ENCODE peak calls at places on chromosomes 4 and X, in five cellular contexts. O is brain microvascular endothelial cell, K is fibroblast of lung, C is PC-9, B is neural progenitor cell. J is an unnamed sample.

GRCh38 chr4:79042079-79042674 is 102.9 kb upstream of the PAQR3 start:
- DNase-seq in O (peak; percentile 43), K (peak; percentile 16), C (no peak), B (peak; percentile 48), J (no peak)

GRCh38 chrX:74546984-74547383 is 67.4 kb downstream of the RLIM start:
- DNase-seq in O (no peak), K (no peak), C (no peak), B (no peak), J (no peak)

GRCh38 chr4:6855692-6856297 is 53.8 kb upstream of the TBC1D14 start:
- DNase-seq in O (peak; percentile 56), K (peak; percentile 77), C (peak; percentile 89), B (no peak), J (peak; percentile 42)

GRCh38 chr4:5037553-5038551 is 13.4 kb upstream of the STK32B start:
- DNase-seq in O (peak; percentile 84), K (peak; percentile 94), C (peak; percentile 91), B (no peak), J (no peak)

GRCh38 chr4:165351359-165352130 is 24.1 kb downstream of the MSMO1 start:
- DNase-seq in O (no peak), K (no peak), C (no peak), B (no peak), J (no peak)

GRCh38 chr4:23060776-23061175 is 368.0 kb downstream of the GBA3 start:
- DNase-seq in O (peak; percentile 7), K (peak; percentile 59), C (no peak), B (no peak), J (no peak)

GRCh38 chr4:152248347-152248746 is 287.5 kb downstream of the FBXW7 start:
- DNase-seq in O (no peak), K (no peak), C (no peak), B (no peak), J (no peak)

GRCh38 chr4:20249333-20249732 is 2.4 kb upstream of the SLIT2 start:
- DNase-seq in O (peak; percentile 59), K (peak; percentile 50), C (no peak), B (peak; percentile 25), J (no peak)

GRCh38 chr4:124409044-124409443 is 303.5 kb downstream of the ANKRD50 start:
- DNase-seq in O (peak; percentile 35), K (peak; percentile 73), C (no peak), B (no peak), J (no peak)

GRCh38 chr4:67006791-67007190 is 538.5 kb downstream of the CENPC start:
- DNase-seq in O (no peak), K (no peak), C (no peak), B (no peak), J (no peak)

GRCh38 chr4:131499139-131499873 is 1649.8 kb upstream of the PCDH10 start:
- DNase-seq in O (peak; percentile 62), K (peak; percentile 89), C (no peak), B (no peak), J (no peak)

GRCh38 chr4:52572936-52573485 is 86.1 kb downstream of the USP46 start:
- DNase-seq in O (no peak), K (peak; percentile 88), C (no peak), B (no peak), J (no peak)

GRCh38 chrX:24245201-24245600 is 68.7 kb downstream of the SUPT20HL2 start:
- DNase-seq in O (no peak), K (peak; percentile 71), C (peak; percentile 54), B (peak; percentile 61), J (no peak)

GRCh38 chrX:47179221-47179927 is 14.3 kb upstream of the UBA1 start:
- DNase-seq in O (no peak), K (peak; percentile 43), C (no peak), B (no peak), J (peak; percentile 70)

GRCh38 chr4:88008133-88008621 is 742 bp downstream of the PKD2 start:
- DNase-seq in O (peak; percentile 18), K (peak; percentile 64), C (peak; percentile 38), B (peak; percentile 75), J (peak; percentile 67)

GRCh38 chr4:142976482-142976881 is 130.4 kb upstream of the INPP4B start:
- DNase-seq in O (no peak), K (no peak), C (no peak), B (no peak), J (no peak)

GRCh38 chr4:112858751-112859150 is 190.7 kb upstream of the ANK2 start:
- DNase-seq in O (no peak), K (no peak), C (no peak), B (no peak), J (no peak)

GRCh38 chrX:63713510-63713909 is 71.5 kb downstream of the ARHGEF9 start:
- DNase-seq in O (no peak), K (peak; percentile 56), C (no peak), B (peak; percentile 25), J (no peak)

GRCh38 chr4:162015090-162015489 is 148.7 kb downstream of the FSTL5 start:
- DNase-seq in O (peak; percentile 5), K (peak; percentile 65), C (no peak), B (no peak), J (no peak)

GRCh38 chr4:118280501-118281218 is 72.1 kb downstream of the PRSS12 start:
- DNase-seq in O (peak; percentile 60), K (peak; percentile 78), C (peak; percentile 54), B (peak; percentile 70), J (peak; percentile 28)

GRCh38 chrX:110125435-110125834 is 122.5 kb downstream of the TMEM164 start:
- DNase-seq in O (no peak), K (peak; percentile 5), C (no peak), B (peak; percentile 63), J (no peak)

GRCh38 chr4:133152801-133153526 is 3.9 kb downstream of the PCDH10 start:
- DNase-seq in O (peak; percentile 13), K (peak; percentile 60), C (no peak), B (peak; percentile 43), J (no peak)

DNA sequence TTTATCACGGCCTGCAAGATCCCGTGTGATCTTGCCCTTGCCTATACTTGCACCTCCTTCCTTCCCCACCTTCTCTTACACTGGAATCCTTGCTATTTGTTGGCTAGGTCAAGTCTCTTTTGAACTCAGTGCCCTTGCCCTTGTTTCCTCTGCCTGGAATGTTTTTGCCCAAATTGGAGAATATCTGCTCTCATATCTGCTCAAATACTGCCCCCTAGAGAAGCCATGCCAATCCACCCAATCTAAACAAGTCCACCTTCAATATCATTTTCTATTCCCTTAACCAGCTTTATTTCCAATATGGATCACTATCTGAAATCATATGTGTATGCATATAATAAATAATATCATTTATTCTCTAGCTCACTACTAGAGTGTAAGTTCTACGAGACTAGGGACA is 1044.2 kb upstream of the FTHL17 start:
- DNase-seq in O (peak; percentile 1), K (no peak), C (no peak), B (no peak), J (no peak)
- TF ChIP-seq CTCF in O (peak; percentile 23), K (no peak), C (peak; percentile 44), B (peak; percentile 25), J (no peak)

GRCh38 chr4:25450491-25450901 is 73.4 kb downstream of the ANAPC4 start:
- DNase-seq in O (no peak), K (no peak), C (no peak), B (no peak), J (no peak)
- H3K27ac ChIP-seq in O (no peak overlapping the region), K (no peak overlapping the region), C (no peak overlapping the region), B (no peak overlapping the region), J (no peak overlapping the region)

GRCh38 chr4:177380730-177381287 is 61.4 kb downstream of the AGA start:
- DNase-seq in O (no peak), K (no peak), C (no peak), B (peak; percentile 59), J (no peak)
- TF ChIP-seq CTCF in O (peak; percentile 14), K (no peak), C (no peak), B (peak; percentile 61), J (no peak)

GRCh38 chrX:48794340-48794920 is 7.4 kb upstream of the HDAC6 start:
- DNase-seq in O (no peak), K (no peak), C (no peak), B (no peak), J (no peak)
- H3K27ac ChIP-seq in O (no peak overlapping the region), K (no peak overlapping the region), C (no peak overlapping the region), B (no peak overlapping the region), J (no peak overlapping the region)

DNA sequence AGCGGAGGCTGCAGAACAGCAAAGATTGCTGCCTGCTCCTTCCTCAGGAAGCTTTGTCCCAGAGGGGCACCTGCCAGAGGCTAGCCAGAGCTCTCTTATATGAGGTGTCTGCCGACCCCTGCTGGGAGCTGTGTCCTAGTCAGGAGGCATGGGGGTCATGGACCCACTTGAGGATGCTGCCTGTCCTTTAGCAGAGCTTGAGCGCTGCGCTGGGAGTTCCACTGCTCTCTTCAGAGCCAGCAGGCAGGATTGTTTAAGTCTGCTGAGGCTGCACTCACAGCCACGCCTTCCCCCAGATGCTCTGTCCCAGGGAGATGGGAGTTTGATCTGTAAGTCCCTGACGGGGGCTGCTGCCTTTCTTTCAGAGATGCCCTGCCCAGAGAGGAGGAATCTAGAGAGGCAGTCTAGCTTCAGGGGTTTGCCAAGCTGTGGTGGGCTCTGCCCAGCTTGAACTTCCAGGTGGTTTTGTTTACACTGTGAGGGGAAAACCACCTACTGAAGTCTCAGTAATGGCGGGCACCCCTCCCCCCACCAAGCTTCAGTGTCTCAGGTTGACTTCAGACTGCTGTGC is 10.9 kb downstream of the DCK start:
- DNase-seq in O (no peak), K (no peak), C (no peak), B (peak; percentile 61), J (no peak)
- TF ChIP-seq CTCF in O (no peak), K (no peak), C (no peak), B (no peak), J (no peak)

GRCh38 chr4:140110542-140110941 is 43.4 kb downstream of the MAML3 start:
- DNase-seq in O (no peak), K (no peak), C (no peak), B (no peak), J (no peak)
- H3K27ac ChIP-seq in O (no peak overlapping the region), K (no peak overlapping the region), C (no peak overlapping the region), B (no peak overlapping the region), J (no peak overlapping the region)

DNA sequence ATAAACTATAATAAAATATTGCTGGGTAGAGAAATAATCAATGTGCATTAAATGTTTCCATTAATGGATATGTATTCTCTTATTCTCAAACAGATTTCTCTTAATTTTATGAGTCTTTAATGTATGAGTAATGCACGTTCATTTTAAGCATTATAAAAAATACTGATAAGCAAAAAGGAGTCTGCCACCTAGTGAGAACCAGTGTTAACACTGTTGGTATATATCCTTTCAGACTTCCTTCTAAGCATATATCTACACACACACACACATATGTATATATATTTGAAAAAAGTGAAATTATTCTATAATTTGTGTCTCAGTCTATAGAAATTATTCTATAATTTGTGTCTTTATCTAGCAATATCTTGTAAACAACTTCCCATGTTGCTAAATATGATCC is 49.9 kb upstream of the MTMR1 start:
- DNase-seq in O (no peak), K (no peak), C (peak; percentile 40), B (no peak), J (no peak)
- TF ChIP-seq CTCF in O (no peak), K (peak; percentile 11), C (peak; percentile 45), B (no peak), J (no peak)